ENCODE peak calls at places on chromosomes 4 and X, in ten cellular contexts. R is GM06990; V is anterior cingulate cortex; E is activated T-cell treated with anti-CD3 and anti-CD28 coated beads for 1 hour; M is stimulated activated CD8-positive, alpha-beta memory T cell treated with anti-CD3 and anti-CD28 coated beads, Interleukin-12 subunit alpha, Interleukin-12 subunit beta, amount 100 ng/mL, for 4 hours; B is lower leg skin; A is mammary epithelial cell; T is HTR-8/SVneo; F is CD4-positive, alpha-beta T cell; Z is fibroblast of pulmonary artery. X is an unnamed sample.

GRCh38 chr4:18278244-18278643 is 256.7 kb upstream of the LCORL start:
- DNase-seq in B (no peak), V (no peak), R (no peak), E (no peak), M (no peak), A (no peak), Z (no peak), T (no peak), F (no peak), X (no peak)

GRCh38 chr4:127012549-127012948 is 620.2 kb upstream of the INTU start:
- DNase-seq in V (no peak), Z (peak; percentile 9), M (no peak), B (no peak), A (peak; percentile 39), R (no peak), E (no peak), F (no peak), T (no peak), X (no peak)

GRCh38 chrX:106331606-106332005 is 163.5 kb downstream of the PWWP3B start:
- DNase-seq in T (no peak), E (no peak), M (no peak), Z (no peak), A (no peak), R (no peak), V (no peak), B (no peak), F (no peak), X (no peak)

GRCh38 chrX:15493118-15494082 is at the start of gene PIR:
- DNase-seq in V (peak; percentile 64), Z (peak; percentile 83), F (peak; percentile 33), B (peak; percentile 96), T (peak; percentile 74), A (peak; percentile 95), E (peak; percentile 9), M (peak; percentile 45), R (peak; percentile 82), X (peak; percentile 69)

GRCh38 chr4:3210467-3210866 is 38.5 kb upstream of the MSANTD1 start:
- DNase-seq in F (no peak), E (no peak), Z (no peak), V (no peak), T (no peak), A (no peak), M (no peak), B (peak; percentile 50), R (no peak), X (no peak)

GRCh38 chrX:134631404-134632346 is 26.6 kb downstream of the PLAC1 start:
- DNase-seq in B (peak; percentile 86), T (no peak), M (no peak), V (no peak), R (no peak), E (no peak), Z (peak; percentile 67), F (no peak), A (no peak), X (no peak)

GRCh38 chr4:53702334-53703266 is 111.3 kb upstream of the LNX1 start:
- DNase-seq in A (peak; percentile 52), Z (peak; percentile 89), T (peak; percentile 26), M (no peak), B (peak; percentile 96), R (peak; percentile 86), V (peak; percentile 72), E (no peak), F (no peak), X (peak; percentile 36)

GRCh38 chr4:73869130-73870055 is at the start of gene CXCL1:
- DNase-seq in E (no peak), B (no peak), A (peak; percentile 66), F (no peak), M (no peak), R (no peak), Z (peak; percentile 73), T (peak; percentile 8), V (no peak), X (no peak)

GRCh38 chrX:21802844-21803243 is 36.6 kb upstream of the MBTPS2 start:
- DNase-seq in V (no peak), R (no peak), Z (no peak), F (no peak), E (no peak), T (no peak), B (no peak), M (no peak), A (no peak), X (no peak)

GRCh38 chrX:46929439-46930018 is 17.3 kb downstream of the JADE3 start:
- DNase-seq in E (no peak), Z (peak; percentile 29), V (no peak), F (no peak), A (peak; percentile 55), M (no peak), R (no peak), B (no peak), T (no peak), X (no peak)

GRCh38 chr4:94588900-94589693 is 137.4 kb downstream of the PDLIM5 start:
- DNase-seq in T (peak; percentile 3), B (no peak), E (no peak), Z (peak; percentile 51), V (no peak), A (no peak), R (no peak), M (no peak), F (no peak), X (no peak)

GRCh38 chr4:72679666-72680065 is 110.6 kb upstream of the ADAMTS3 start:
- DNase-seq in M (no peak), V (no peak), A (no peak), E (no peak), B (no peak), F (no peak), R (no peak), T (no peak), Z (no peak), X (no peak)

GRCh38 chr4:89712141-89712540 is 124.8 kb downstream of the SNCA start:
- DNase-seq in E (no peak), A (no peak), R (no peak), Z (peak; percentile 63), B (no peak), M (no peak), T (no peak), V (no peak), F (no peak), X (no peak)

GRCh38 chrX:119655125-119655524 is 37.8 kb downstream of the SEPTIN6 start:
- DNase-seq in Z (peak; percentile 96), R (no peak), T (peak; percentile 13), V (no peak), A (peak; percentile 67), F (peak; percentile 67), M (peak; percentile 33), B (no peak), E (peak; percentile 18), X (no peak)

GRCh38 chr4:139175647-139176298 is 1.2 kb downstream of the ELF2 start:
- DNase-seq in B (no peak), F (no peak), E (no peak), Z (peak; percentile 55), A (no peak), M (no peak), T (peak; percentile 47), V (no peak), R (no peak), X (peak; percentile 19)